ENCODE peak calls at places on chromosome 2, in ten cellular contexts. Y is right lobe of liver; I is activated T-helper 1 cell treated with anti-CD3 and anti-CD28 coated beads, Interleukin-2, amount 50 U/mL, for 16 hours; K is effector memory CD8-positive, alpha-beta T cell; R is omental fat pad; V is EH; A is adipocyte; F is SJSA1; Z is K562; S is adrenal gland. B is an unnamed sample.
A peak's percentile ranks its signal among the peaks of the same experiment; 100 is the strongest.

GRCh38 chr2:44778221-44778654 is 163.3 kb upstream of the SIX3 start:
- DNase-seq in F (no peak), I (no peak), V (no peak), R (no peak), K (no peak), Z (no peak), Y (no peak), A (no peak), S (no peak), B (no peak)

GRCh38 chr2:99488999-99489757 is 639 bp downstream of the REV1 start:
- DNase-seq in Z (peak; percentile 86), I (peak; percentile 33), R (peak; percentile 27), V (peak; percentile 67), K (peak; percentile 32), A (peak; percentile 82), S (peak; percentile 76), F (peak; percentile 60), Y (peak; percentile 87), B (peak; percentile 65)

GRCh38 chr2:54574107-54574859 is 118.2 kb downstream of the SPTBN1 start:
- DNase-seq in R (no peak), Y (no peak), K (peak; percentile 70), A (no peak), I (peak; percentile 47), F (no peak), S (peak; percentile 86), V (no peak), Z (peak; percentile 61), B (peak; percentile 30)

GRCh38 chr2:226772389-226773179 is 27.0 kb downstream of the IRS1 start:
- DNase-seq in V (peak; percentile 60), F (peak; percentile 12), I (no peak), Z (no peak), S (no peak), R (no peak), K (no peak), Y (no peak), A (no peak), B (no peak)

GRCh38 chr2:202165945-202166344 is 72.5 kb downstream of the SUMO1 start:
- DNase-seq in Y (no peak), A (peak; percentile 33), I (no peak), R (no peak), V (peak; percentile 74), K (no peak), Z (no peak), F (no peak), S (no peak), B (no peak)

GRCh38 chr2:27636766-27637165 is 7.9 kb downstream of the GPN1 start:
- DNase-seq in Z (no peak), A (no peak), F (no peak), S (no peak), K (no peak), R (no peak), I (no peak), Y (no peak), V (no peak), B (no peak)

GRCh38 chr2:67055387-67056304 is 341.5 kb upstream of the ETAA1 start:
- DNase-seq in F (no peak), A (peak; percentile 34), S (no peak), Y (no peak), V (peak; percentile 24), R (no peak), K (no peak), I (no peak), Z (no peak), B (no peak)

GRCh38 chr2:42974697-42975357 is 182.4 kb upstream of the HAAO start:
- DNase-seq in F (peak; percentile 75), Z (peak; percentile 76), A (peak; percentile 84), Y (peak; percentile 82), V (peak; percentile 91), I (peak; percentile 25), R (peak; percentile 91), S (peak; percentile 78), K (peak; percentile 42), B (peak; percentile 78)

GRCh38 chr2:101406867-101407266 is 19.6 kb upstream of the CREG2 start:
- DNase-seq in Y (no peak), R (no peak), I (no peak), A (peak; percentile 60), S (no peak), F (peak; percentile 86), Z (no peak), K (no peak), V (peak; percentile 90), B (no peak)

GRCh38 chr2:144481109-144481508 is 38.8 kb downstream of the ZEB2 start:
- DNase-seq in R (no peak), Y (no peak), I (no peak), F (no peak), V (no peak), K (no peak), S (no peak), A (no peak), Z (no peak), B (no peak)

GRCh38 chr2:210188755-210189154 is 17.5 kb upstream of the KANSL1L start:
- DNase-seq in R (no peak), K (no peak), I (no peak), V (no peak), Z (no peak), Y (no peak), F (no peak), S (no peak), A (no peak), B (no peak)

GRCh38 chr2:2926858-2927175 is 450.8 kb downstream of the EIPR1 start:
- DNase-seq in S (no peak), R (no peak), Y (no peak), K (no peak), Z (no peak), I (no peak), V (no peak), F (no peak), A (no peak), B (no peak)

GRCh38 chr2:197575987-197576386 is 60.1 kb downstream of the MOB4 start:
- DNase-seq in K (no peak), F (no peak), V (peak; percentile 31), Y (no peak), R (peak; percentile 37), Z (no peak), S (no peak), A (peak; percentile 12), I (no peak), B (no peak)

GRCh38 chr2:44789446-44789845 is 152.1 kb upstream of the SIX3 start:
- DNase-seq in Y (no peak), A (no peak), Z (no peak), S (no peak), K (no peak), V (no peak), I (no peak), F (no peak), R (no peak), B (no peak)

GRCh38 chr2:109419960-109420370 is 193.8 kb downstream of the SEPTIN10 start:
- DNase-seq in A (peak; percentile 66), Y (peak; percentile 21), R (no peak), I (no peak), S (peak; percentile 74), Z (no peak), K (no peak), V (peak; percentile 93), F (peak; percentile 73), B (no peak)

GRCh38 chr2:141528990-141529389 is 601.8 kb downstream of the LRP1B start:
- DNase-seq in S (no peak), R (no peak), Z (no peak), I (no peak), K (no peak), V (no peak), A (no peak), F (no peak), Y (no peak), B (no peak)